ENCODE peak calls at places on chromosome 13, in four cellular contexts. T is C1 segment of cervical spinal cord; Z is stimulated activated CD4-positive, alpha-beta T cell treated with anti-CD3 and anti-CD28 coated beads, Interleukin-1b, Interleukin-23, amount 100 ng/mL, for 1 hour; U is bronchial epithelial cell. C is an unnamed sample.

GRCh38 chr13:109253316-109253715 is 533.1 kb downstream of the IRS2 start:
- DNase-seq in T (no peak), Z (no peak), U (no peak), C (no peak)

GRCh38 chr13:59742467-59742866 is 421.3 kb downstream of the DIAPH3 start:
- DNase-seq in Z (no peak), U (no peak), T (no peak), C (no peak)

GRCh38 chr13:37134411-37135041 is 29.1 kb upstream of the CSNK1A1L start:
- DNase-seq in T (no peak), Z (no peak), U (no peak), C (no peak)

GRCh38 chr13:76854894-76855293 is 31.3 kb downstream of the KCTD12 start:
- DNase-seq in U (peak), T (no peak), Z (no peak), C (no peak)

GRCh38 chr13:62092536-62092935 is 676.9 kb upstream of the PCDH20 start:
- DNase-seq in U (no peak), Z (no peak), T (no peak), C (no peak)

GRCh38 chr13:51003642-51004041 is 94.1 kb downstream of the RNASEH2B start:
- DNase-seq in Z (no peak), T (no peak), U (no peak), C (no peak)

GRCh38 chr13:114313061-114313860 is 1.0 kb upstream of the CHAMP1 start:
- DNase-seq in U (peak), Z (no peak), T (no peak), C (no peak)

GRCh38 chr13:93147293-93147645 is 79.3 kb upstream of the GPC6 start:
- DNase-seq in U (no peak), T (no peak), Z (no peak), C (no peak)

GRCh38 chr13:51000576-51001260 is 91.1 kb downstream of the RNASEH2B start:
- DNase-seq in T (no peak), U (peak), Z (no peak), C (no peak)

GRCh38 chr13:36310417-36311108 is 12.9 kb upstream of the CCDC169 start:
- DNase-seq in Z (no peak), T (no peak), U (no peak), C (no peak)

GRCh38 chr13:113536461-113537110 is 46.1 kb upstream of the DCUN1D2 start:
- DNase-seq in T (no peak), U (no peak), Z (no peak), C (no peak)

GRCh38 chr13:47000166-47000565 is 103.3 kb upstream of the HTR2A start:
- DNase-seq in T (no peak), Z (no peak), U (peak), C (no peak)

GRCh38 chr13:76856141-76856571 is 30.0 kb downstream of the KCTD12 start:
- DNase-seq in T (no peak), U (peak), Z (no peak), C (no peak)

GRCh38 chr13:40589285-40590109 is 76.9 kb downstream of the FOXO1 start:
- DNase-seq in T (no peak), Z (no peak), U (peak), C (no peak)

GRCh38 chr13:39781381-39781780 is 125.9 kb downstream of the COG6 start:
- DNase-seq in U (no peak), T (no peak), Z (no peak), C (no peak)

GRCh38 chr13:107518780-107519179 is 696.6 kb downstream of the LIG4 start:
- DNase-seq in U (peak), T (no peak), Z (no peak), C (no peak)

GRCh38 chr13:52809310-52809769 is 39.1 kb downstream of the PCDH8 start:
- DNase-seq in Z (no peak), T (peak), U (peak), C (no peak)

GRCh38 chr13:21365574-21365973 is 93.5 kb downstream of the ZDHHC20 start:
- DNase-seq in Z (no peak), T (no peak), U (no peak), C (no peak)

GRCh38 chr13:23856008-23856750 is 33.0 kb downstream of the MIPEP start:
- DNase-seq in Z (no peak), U (no peak), T (no peak), C (peak)

GRCh38 chr13:26425439-26426358 is 131.8 kb upstream of the WASF3 start:
- DNase-seq in T (no peak), U (peak), Z (no peak), C (peak)

GRCh38 chr13:64278493-64278892 is 2862.8 kb upstream of the PCDH20 start:
- DNase-seq in Z (no peak), T (no peak), U (no peak), C (no peak)

GRCh38 chr13:28137556-28137955 is 789 bp upstream of the PAN3 start:
- DNase-seq in T (no peak), U (no peak), Z (no peak), C (peak)

C was measured in cerebellar nuclear complex.